ENCODE peak calls at places on chromosome 21, in ten cellular contexts. U, Y, Z, I, G, N, Q, T, B and C are unnamed samples.

GRCh38 chr21:26777166-26777565 is 68.0 kb downstream of the ADAMTS1 start:
- DNase-seq in U (no peak), Y (no peak), Z (peak; percentile 31), I (no peak), G (no peak), N (no peak), Q (no peak), T (no peak), B (no peak), C (no peak)

GRCh38 chr21:14911351-14911750 is 153.4 kb downstream of the NRIP1 start:
- DNase-seq in U (no peak), Y (no peak), Z (no peak), I (no peak), G (peak; percentile 70), N (no peak), Q (no peak), T (no peak), B (no peak), C (no peak)

GRCh38 chr21:26717146-26717739 is 128.0 kb downstream of the ADAMTS1 start:
- DNase-seq in U (peak; percentile 35), Y (no peak), Z (peak; percentile 31), I (peak; percentile 27), G (peak; percentile 2), N (no peak), Q (peak; percentile 3), T (peak; percentile 8), B (peak; percentile 52), C (peak; percentile 34)

GRCh38 chr21:32771134-32771523 is 426 bp downstream of the PAXBP1 start:
- DNase-seq in U (peak; percentile 54), Y (no peak), Z (peak; percentile 56), I (peak; percentile 60), G (peak; percentile 62), N (peak; percentile 58), Q (peak; percentile 41), T (peak; percentile 76), B (peak; percentile 62), C (peak; percentile 68)

GRCh38 chr21:29164330-29164942 is 34.0 kb downstream of the MAP3K7CL start:
- DNase-seq in U (peak; percentile 81), Y (peak; percentile 60), Z (peak; percentile 91), I (peak; percentile 45), G (peak; percentile 68), N (no peak), Q (peak; percentile 68), T (peak; percentile 70), B (peak; percentile 93), C (peak; percentile 91)

GRCh38 chr21:29342394-29342957 is 43.8 kb downstream of the BACH1 start:
- DNase-seq in U (peak; percentile 92), Y (peak; percentile 88), Z (peak; percentile 99), I (no peak), G (peak; percentile 72), N (no peak), Q (peak; percentile 98), T (no peak), B (peak; percentile 96), C (peak; percentile 85)

GRCh38 chr21:34889287-34889536 is 159.9 kb downstream of the RUNX1 start:
- DNase-seq in U (peak; percentile 78), Y (no peak), Z (peak; percentile 74), I (peak; percentile 78), G (peak; percentile 78), N (peak; percentile 57), Q (peak; percentile 74), T (no peak), B (peak; percentile 80), C (peak; percentile 77)

GRCh38 chr21:29854795-29855194 is 85.0 kb downstream of the GRIK1 start:
- DNase-seq in U (no peak), Y (no peak), Z (no peak), I (no peak), G (no peak), N (no peak), Q (no peak), T (no peak), B (no peak), C (no peak)

GRCh38 chr21:14985306-14985705 is 79.5 kb downstream of the NRIP1 start:
- DNase-seq in U (no peak), Y (no peak), Z (no peak), I (no peak), G (no peak), N (no peak), Q (no peak), T (no peak), B (no peak), C (no peak)

GRCh38 chr21:38494254-38494648 is 4.0 kb downstream of the ERG start:
- DNase-seq in U (no peak), Y (no peak), Z (no peak), I (no peak), G (no peak), N (no peak), Q (no peak), T (no peak), B (no peak), C (no peak)

GRCh38 chr21:38495242-38495641 is 3.0 kb downstream of the ERG start:
- DNase-seq in U (no peak), Y (no peak), Z (no peak), I (no peak), G (no peak), N (no peak), Q (no peak), T (no peak), B (no peak), C (no peak)

GRCh38 chr21:38496224-38496623 is 2.1 kb downstream of the ERG start:
- DNase-seq in U (no peak), Y (no peak), Z (no peak), I (no peak), G (no peak), N (no peak), Q (no peak), T (no peak), B (no peak), C (no peak)

GRCh38 chr21:38493549-38494253 is 4.6 kb downstream of the ERG start:
- DNase-seq in U (no peak), Y (no peak), Z (no peak), I (no peak), G (no peak), N (no peak), Q (no peak), T (no peak), B (no peak), C (no peak)

DNA sequence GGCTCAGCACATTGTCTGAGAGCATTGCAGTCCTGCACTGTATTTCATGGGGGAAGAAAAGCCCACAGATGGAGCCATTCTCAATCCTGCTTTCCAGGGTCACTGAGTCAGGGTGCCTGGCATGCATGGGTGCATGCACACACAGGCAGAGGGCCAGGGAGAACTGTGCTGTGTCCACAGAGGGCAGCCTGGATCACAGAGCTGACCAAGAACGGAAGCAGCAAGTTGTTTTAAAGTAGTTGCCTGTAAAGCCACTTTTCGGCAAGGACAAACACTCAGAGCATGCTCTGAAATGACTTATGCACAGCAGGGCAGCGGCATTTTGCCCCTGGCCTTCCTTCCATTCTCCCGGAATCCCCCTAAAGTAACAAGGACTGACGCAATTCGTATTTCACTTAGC is 3.6 kb downstream of the ERG start:
- DNase-seq in U (no peak), Y (no peak), Z (no peak), I (no peak), G (no peak), N (no peak), Q (no peak), T (no peak), B (no peak), C (no peak)
- H3K4me3 ChIP-seq in U (no peak overlapping the region), Y (no peak overlapping the region), Z (no peak overlapping the region), I (no peak overlapping the region), G (no peak overlapping the region), N (no peak overlapping the region), Q (no peak overlapping the region), T (no peak overlapping the region), B (no peak overlapping the region), C (no peak overlapping the region)

GRCh38 chr21:44752701-44753235 is 41.4 kb upstream of the TSPEAR start:
- DNase-seq in U (no peak), Y (no peak), Z (no peak), I (no peak), G (peak; percentile 95), N (no peak), Q (no peak), T (no peak), B (peak; percentile 45), C (no peak)
- TF ChIP-seq CTCF in U (peak; percentile 1), Y (no peak), Z (no peak), I (no peak), G (peak; percentile 32), N (no peak), Q (no peak), T (no peak), B (peak; percentile 12), C (no peak)

GRCh38 chr21:18398843-18399242 is 4.7 kb downstream of the TMPRSS15 start:
- DNase-seq in U (no peak), Y (no peak), Z (no peak), I (no peak), G (no peak), N (no peak), Q (no peak), T (no peak), B (no peak), C (no peak)
- H3K4me3 ChIP-seq in U (no peak overlapping the region), Y (no peak overlapping the region), Z (no peak overlapping the region), I (no peak overlapping the region), G (no peak overlapping the region), N (no peak overlapping the region), Q (no peak overlapping the region), T (no peak overlapping the region), B (no peak overlapping the region), C (no peak overlapping the region)

GRCh38 chr21:44510508-44511218 is 29.3 kb downstream of the KRTAP10-1 start:
- DNase-seq in U (peak; percentile 20), Y (no peak), Z (no peak), I (peak; percentile 77), G (peak; percentile 56), N (peak; percentile 77), Q (no peak), T (peak; percentile 68), B (peak; percentile 39), C (peak; percentile 12)
- TF ChIP-seq CTCF in U (peak; percentile 58), Y (peak; percentile 82), Z (peak; percentile 52), I (peak; percentile 97), G (peak; percentile 69), N (peak; percentile 68), Q (peak; percentile 69), T (peak; percentile 67), B (peak; percentile 64), C (peak; percentile 61)